ENCODE peak calls at places on chromosomes 13 and 19, in four cellular contexts. D is GM12878, C is GM12891, X is K562. Y is an unnamed sample.
A peak's percentile ranks its signal among the peaks of the same experiment; 100 is the strongest.

GRCh38 chr19:48006762-48007161 is 12.3 kb downstream of the ELSPBP1 start:
- DNase-seq in D (no peak), C (no peak), X (peak; percentile 43), Y (no peak)

GRCh38 chr13:75666646-75667351 is 30.7 kb downstream of the LMO7 start:
- DNase-seq in D (no peak), C (no peak), X (no peak), Y (no peak)

GRCh38 chr13:101691326-101691725 is 238.9 kb downstream of the ITGBL1 start:
- DNase-seq in C (no peak), X (no peak), D (no peak), Y (no peak)

GRCh38 chr13:99404005-99404755 is 97.0 kb upstream of the GPR183 start:
- DNase-seq in C (no peak), D (no peak), X (no peak), Y (no peak)

GRCh38 chr19:11196406-11197287 is 698 bp downstream of the KANK2 start:
- DNase-seq in X (peak; percentile 52), D (no peak), C (no peak), Y (no peak)

GRCh38 chr19:42198676-42199439 is 18.6 kb downstream of the DEDD2 start:
- DNase-seq in C (peak; percentile 84), X (no peak), D (peak; percentile 53), Y (no peak)

GRCh38 chr19:28839455-28839854 is 373.5 kb downstream of the UQCRFS1 start:
- DNase-seq in C (no peak), D (no peak), X (no peak), Y (no peak)

GRCh38 chr13:78317030-78317429 is 286.3 kb downstream of the POU4F1 start:
- DNase-seq in C (no peak), X (no peak), D (no peak), Y (no peak)

GRCh38 chr13:89951341-89951740 is 1396.1 kb upstream of the MIR17HG start:
- DNase-seq in D (no peak), C (no peak), X (no peak), Y (no peak)

GRCh38 chr19:8367327-8368001 is 3.5 kb downstream of the ANGPTL4 start:
- DNase-seq in D (no peak), X (peak; percentile 57), C (no peak), Y (no peak)

GRCh38 chr13:73171242-73171641 is 112.4 kb downstream of the KLF5 start:
- DNase-seq in D (no peak), X (no peak), C (no peak), Y (no peak)

GRCh38 chr13:108020027-108020426 is 195.3 kb downstream of the LIG4 start:
- DNase-seq in X (no peak), C (no peak), D (no peak), Y (no peak)

GRCh38 chr13:35723820-35724219 is 247.3 kb upstream of the MAB21L1 start:
- DNase-seq in D (no peak), C (no peak), X (no peak), Y (no peak)

GRCh38 chr19:4327252-4327876 is 11.3 kb downstream of the STAP2 start:
- DNase-seq in X (peak; percentile 97), C (no peak), D (no peak), Y (peak; percentile 58)

GRCh38 chr19:34590228-34590627 is 86.7 kb downstream of the SCGB2B2 start:
- DNase-seq in C (no peak), D (no peak), X (no peak), Y (no peak)

GRCh38 chr19:1254530-1255185 is 6.3 kb downstream of the MIDN start:
- DNase-seq in C (no peak), X (no peak), D (no peak), Y (no peak)

GRCh38 chr13:49370390-49370789 is 73.5 kb downstream of the CAB39L start:
- DNase-seq in C (no peak), D (no peak), X (no peak), Y (no peak)

GRCh38 chr13:50512602-50513527 is 330.6 kb downstream of the DLEU7 start:
- DNase-seq in D (no peak), C (peak; percentile 32), X (peak; percentile 38), Y (peak; percentile 32)

GRCh38 chr19:44093931-44094765 is at the start of gene ZNF224:
- DNase-seq in C (peak; percentile 65), D (peak; percentile 57), X (peak; percentile 94), Y (peak; percentile 91)

GRCh38 chr13:107854880-107855279 is 360.5 kb downstream of the LIG4 start:
- DNase-seq in D (no peak), X (peak; percentile 23), C (no peak), Y (no peak)

GRCh38 chr19:7223429-7223828 is 70.8 kb downstream of the INSR start:
- DNase-seq in C (no peak), D (no peak), X (no peak), Y (no peak)

GRCh38 chr19:39098365-39099269 is 14.4 kb downstream of the ACP7 start:
- DNase-seq in X (no peak), C (no peak), D (no peak), Y (no peak)

GRCh38 chr13:78194904-78195639 is 276.4 kb upstream of the EDNRB start:
- DNase-seq in C (no peak), D (no peak), X (no peak), Y (no peak)

GRCh38 chr19:4352701-4353121 is 9.3 kb downstream of the MPND start:
- DNase-seq in C (no peak), X (peak; percentile 72), D (no peak), Y (peak; percentile 42)

GRCh38 chr19:18871543-18871942 is 24.4 kb downstream of the CERS1 start:
- DNase-seq in D (no peak), C (no peak), X (peak; percentile 53), Y (no peak)

GRCh38 chr13:85798999-85799646 is at the start of gene SLITRK6:
- DNase-seq in C (no peak), D (no peak), X (no peak), Y (no peak)
- TF ChIP-seq POLR2AphosphoS5 in C (no peak), D (no peak), X (no peak), Y (no peak)

DNA sequence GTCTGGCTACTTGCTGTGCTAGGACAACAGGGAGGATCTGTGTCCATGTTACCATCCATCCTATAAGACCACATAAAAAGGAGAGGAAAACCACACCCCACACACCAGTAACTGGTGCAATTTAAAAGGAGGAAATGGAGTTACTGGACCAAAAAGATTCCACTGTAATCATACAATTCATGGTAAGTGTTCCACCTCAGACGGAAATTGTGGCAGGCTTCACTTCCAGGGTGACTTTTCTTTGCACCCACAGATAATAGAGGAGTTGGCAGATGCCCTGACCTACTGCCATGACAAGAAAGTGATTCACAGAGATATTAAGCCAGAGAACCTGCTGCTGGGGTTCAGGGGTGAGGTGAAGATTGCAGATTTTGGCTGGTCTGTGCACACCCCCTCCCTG is 2.4 kb downstream of the AURKC start:
- DNase-seq in D (no peak), C (no peak), X (no peak), Y (no peak)
- TF ChIP-seq SPI1 in D (no peak), C (no peak), X (no peak), Y (no peak)

GRCh38 chr13:80977168-80977567 is 636.2 kb upstream of the SPRY2 start:
- DNase-seq in D (no peak), C (no peak), X (no peak), Y (no peak)

GRCh38 chr13:80973721-80974120 is 632.8 kb upstream of the SPRY2 start:
- DNase-seq in D (no peak), C (no peak), X (no peak), Y (no peak)

GRCh38 chr13:80975903-80976302 is 635.0 kb upstream of the SPRY2 start:
- DNase-seq in X (no peak), D (no peak), C (no peak), Y (no peak)

DNA sequence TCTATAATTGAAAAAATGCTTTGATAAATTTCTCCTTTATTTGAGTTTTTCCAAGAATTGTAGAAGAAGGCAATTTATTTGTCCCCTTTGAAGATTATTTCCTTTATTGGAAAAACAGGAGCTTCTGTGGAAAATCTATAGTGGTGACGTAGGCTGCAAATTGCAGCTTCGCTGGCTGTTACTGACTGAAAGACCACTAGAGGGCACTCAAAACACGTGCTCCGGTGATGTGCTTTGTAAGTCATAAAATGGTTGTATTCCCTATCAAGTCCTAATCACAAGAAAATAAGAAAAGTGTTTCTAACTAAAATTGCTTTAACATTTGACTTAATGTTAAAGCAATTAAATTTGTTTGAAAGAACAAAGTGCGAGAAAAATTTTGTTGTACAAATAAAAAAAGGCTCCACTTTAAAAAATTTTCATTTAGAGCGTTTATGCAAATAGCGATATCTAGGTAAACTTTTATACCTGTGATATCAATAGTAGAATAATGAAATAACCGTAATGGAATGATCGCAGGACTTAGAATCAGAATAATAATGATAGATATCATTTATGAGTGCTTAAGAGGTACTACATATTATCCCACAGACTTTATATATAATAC is 638.2 kb upstream of the SPRY2 start:
- DNase-seq in C (peak; percentile 19), D (peak; percentile 11), X (peak; percentile 57), Y (peak; percentile 38)
- TF ChIP-seq POLR2AphosphoS5 in C (no peak), D (no peak), X (no peak), Y (no peak)

GRCh38 chr13:41643502-41643901 is 186.2 kb downstream of the RGCC start:
- DNase-seq in X (no peak), C (no peak), D (no peak), Y (no peak)

GRCh38 chr13:41634407-41634806 is 177.1 kb downstream of the RGCC start:
- DNase-seq in X (no peak), D (no peak), C (no peak), Y (no peak)

GRCh38 chr13:41639955-41640780 is 182.8 kb downstream of the RGCC start:
- DNase-seq in D (no peak), X (no peak), C (no peak), Y (no peak)

GRCh38 chr13:41637578-41637977 is 180.2 kb downstream of the RGCC start:
- DNase-seq in D (no peak), X (no peak), C (no peak), Y (no peak)

DNA sequence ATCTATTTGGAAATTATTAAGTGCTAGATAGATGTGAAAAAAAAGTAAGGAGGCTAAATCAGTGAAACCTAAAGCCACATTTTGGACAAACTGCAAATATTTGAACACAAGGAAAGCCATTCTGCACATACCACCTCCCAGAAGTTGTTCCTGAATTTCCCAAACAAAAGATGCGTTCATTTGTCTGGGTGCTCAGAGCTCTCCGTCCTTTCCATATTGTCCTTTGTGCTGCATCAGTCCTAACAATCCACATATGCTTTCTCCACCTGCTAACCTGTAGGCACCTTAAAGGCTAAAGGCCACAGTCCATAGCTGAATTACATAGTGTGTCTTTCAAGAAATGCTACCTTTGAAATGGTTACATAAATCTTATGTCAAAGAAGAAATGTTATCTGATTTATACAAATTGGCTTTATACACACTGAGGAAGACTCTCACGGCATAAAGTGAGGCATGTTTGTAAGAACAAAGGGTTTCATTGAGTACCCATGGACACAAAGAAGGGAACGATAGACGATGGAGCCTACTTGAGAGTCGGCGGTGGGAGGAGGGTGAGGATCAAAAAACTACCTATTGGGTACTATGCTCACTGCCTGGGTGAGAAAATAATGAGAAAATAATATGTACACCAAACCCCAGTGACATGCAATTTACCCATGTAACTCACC is 182.0 kb downstream of the RGCC start:
- DNase-seq in D (no peak), C (no peak), X (no peak), Y (no peak)
- TF ChIP-seq SPI1 in D (no peak), C (no peak), X (no peak), Y (no peak)

GRCh38 chr13:106350208-106350607 is 185.3 kb downstream of the EFNB2 start:
- DNase-seq in C (no peak), D (no peak), X (no peak), Y (no peak)
- TF ChIP-seq POLR2AphosphoS5 in C (no peak), D (no peak), X (no peak), Y (no peak)

GRCh38 chr13:66977156-66977555 is 253.0 kb downstream of the PCDH9 start:
- DNase-seq in X (no peak), C (no peak), D (no peak), Y (no peak)
- TF ChIP-seq SPI1 in X (no peak), C (no peak), D (no peak), Y (no peak)